ENCODE peak calls at places on chromosomes 2 and 18, in five cellular contexts. R is stimulated activated CD4-positive, alpha-beta T cell treated with anti-CD3 and anti-CD28 coated beads, TNF-alpha, amount 100 ng/mL, for 24 hours; H is H9; V is mesothelial cell of epicardium; J is substantia nigra. L is an unnamed sample.

GRCh38 chr18:9905401-9905922 is 8.4 kb upstream of the VAPA start:
- DNase-seq in R (no peak), V (no peak), J (no peak), H (no peak), L (no peak)

GRCh38 chr2:54258171-54258570 is 2.1 kb upstream of the TSPYL6 start:
- DNase-seq in V (no peak), R (no peak), J (no peak), H (no peak), L (no peak)

GRCh38 chr18:7464245-7464966 is 102.7 kb upstream of the PTPRM start:
- DNase-seq in R (no peak), H (no peak), V (no peak), J (no peak), L (no peak)

GRCh38 chr2:179020156-179020750 is 29.7 kb downstream of the CCDC141 start:
- DNase-seq in J (no peak), V (no peak), R (peak), H (peak), L (no peak)

GRCh38 chr2:113118263-113118657 is 9.1 kb upstream of the IL1RN start:
- DNase-seq in V (no peak), R (no peak), H (no peak), J (no peak), L (no peak)

GRCh38 chr2:75609937-75610508 is 36.6 kb upstream of the MRPL19 start:
- DNase-seq in J (no peak), H (no peak), V (no peak), R (no peak), L (no peak)

GRCh38 chr2:168545439-168546082 is 89.5 kb downstream of the CERS6 start:
- DNase-seq in J (no peak), H (no peak), V (no peak), R (no peak), L (no peak)

GRCh38 chr18:55853268-55853667 is 265.3 kb upstream of the TCF4 start:
- DNase-seq in V (no peak), R (no peak), J (no peak), H (no peak), L (no peak)

GRCh38 chr2:10014418-10015190 is 28.7 kb upstream of the KLF11 start:
- DNase-seq in J (no peak), R (no peak), H (no peak), V (no peak), L (no peak)

GRCh38 chr2:64675860-64676259 is 22.1 kb upstream of the SERTAD2 start:
- DNase-seq in R (peak), V (no peak), J (no peak), H (no peak), L (peak)

GRCh38 chr2:128640847-128641360 is 322.2 kb upstream of the HS6ST1 start:
- DNase-seq in V (peak), R (no peak), J (no peak), H (no peak), L (no peak)

GRCh38 chr2:134190807-134191203 is 63.1 kb upstream of the MGAT5 start:
- DNase-seq in V (no peak), J (no peak), H (no peak), R (no peak), L (no peak)

GRCh38 chr2:233082934-233083755 is 23.0 kb downstream of the INPP5D start:
- DNase-seq in V (no peak), H (no peak), J (no peak), R (no peak), L (no peak)